ENCODE peak calls at places on chromosomes 16 and 17, in ten cellular contexts. One of them, this sample, is unnamed.
A peak's percentile ranks its signal among the peaks of the same experiment; 100 is the strongest.

GRCh38 chr16:49800876-49801275 is 55.0 kb downstream of the ZNF423 start:
- DNase-seq in adrenal gland: no peak
- DNase-seq in tibial nerve: no peak
- DNase-seq in esophagus squamous epithelium: no peak
- DNase-seq in body of pancreas: no peak
- DNase-seq in transverse colon: no peak
- DNase-seq in uterus: no peak
- DNase-seq in heart left ventricle: no peak
- DNase-seq in gastrocnemius medialis: no peak
- DNase-seq in HCT116: no peak
- DNase-seq in this sample: no peak

GRCh38 chr17:7854851-7855642 is at the start of gene TMEM88:
- DNase-seq in adrenal gland: peak; percentile 74
- DNase-seq in tibial nerve: no peak
- DNase-seq in esophagus squamous epithelium: no peak
- DNase-seq in body of pancreas: no peak
- DNase-seq in transverse colon: no peak
- DNase-seq in uterus: peak; percentile 37
- DNase-seq in heart left ventricle: no peak
- DNase-seq in gastrocnemius medialis: peak; percentile 17
- DNase-seq in HCT116: no peak
- DNase-seq in this sample: no peak

GRCh38 chr17:50272711-50273653 is 1.3 kb upstream of the TMEM92 start:
- DNase-seq in adrenal gland: no peak
- DNase-seq in tibial nerve: peak; percentile 55
- DNase-seq in esophagus squamous epithelium: no peak
- DNase-seq in body of pancreas: no peak
- DNase-seq in transverse colon: peak; percentile 62
- DNase-seq in uterus: peak; percentile 65
- DNase-seq in heart left ventricle: peak; percentile 80
- DNase-seq in gastrocnemius medialis: no peak
- DNase-seq in HCT116: no peak
- DNase-seq in this sample: peak; percentile 26

GRCh38 chr17:49846938-49847712 is 744 bp downstream of the TAC4 start:
- DNase-seq in adrenal gland: no peak
- DNase-seq in tibial nerve: no peak
- DNase-seq in esophagus squamous epithelium: no peak
- DNase-seq in body of pancreas: no peak
- DNase-seq in transverse colon: no peak
- DNase-seq in uterus: no peak
- DNase-seq in heart left ventricle: no peak
- DNase-seq in gastrocnemius medialis: no peak
- DNase-seq in HCT116: no peak
- DNase-seq in this sample: no peak

GRCh38 chr17:79036609-79037008 is 12.6 kb downstream of the C1QTNF1 start:
- DNase-seq in adrenal gland: peak; percentile 80
- DNase-seq in tibial nerve: no peak
- DNase-seq in esophagus squamous epithelium: no peak
- DNase-seq in body of pancreas: peak; percentile 36
- DNase-seq in transverse colon: no peak
- DNase-seq in uterus: no peak
- DNase-seq in heart left ventricle: no peak
- DNase-seq in gastrocnemius medialis: no peak
- DNase-seq in HCT116: no peak
- DNase-seq in this sample: no peak

GRCh38 chr17:82287849-82288601 is 14.5 kb upstream of the CSNK1D start:
- DNase-seq in adrenal gland: peak; percentile 96
- DNase-seq in tibial nerve: no peak
- DNase-seq in esophagus squamous epithelium: peak; percentile 41
- DNase-seq in body of pancreas: peak; percentile 97
- DNase-seq in transverse colon: peak; percentile 90
- DNase-seq in uterus: peak; percentile 74
- DNase-seq in heart left ventricle: peak; percentile 87
- DNase-seq in gastrocnemius medialis: peak; percentile 91
- DNase-seq in HCT116: peak; percentile 91
- DNase-seq in this sample: peak; percentile 91

GRCh38 chr16:24524855-24525652 is 14.3 kb upstream of the RBBP6 start:
- DNase-seq in adrenal gland: no peak
- DNase-seq in tibial nerve: no peak
- DNase-seq in esophagus squamous epithelium: no peak
- DNase-seq in body of pancreas: no peak
- DNase-seq in transverse colon: no peak
- DNase-seq in uterus: no peak
- DNase-seq in heart left ventricle: no peak
- DNase-seq in gastrocnemius medialis: no peak
- DNase-seq in HCT116: no peak
- DNase-seq in this sample: no peak

GRCh38 chr16:1533443-1533951 is at the start of gene TMEM204:
- DNase-seq in adrenal gland: peak; percentile 83
- DNase-seq in tibial nerve: peak; percentile 49
- DNase-seq in esophagus squamous epithelium: no peak
- DNase-seq in body of pancreas: peak; percentile 55
- DNase-seq in transverse colon: peak; percentile 59
- DNase-seq in uterus: peak; percentile 81
- DNase-seq in heart left ventricle: peak; percentile 89
- DNase-seq in gastrocnemius medialis: peak; percentile 72
- DNase-seq in HCT116: no peak
- DNase-seq in this sample: peak; percentile 80

GRCh38 chr17:39167492-39167891 is 1.5 kb upstream of the ARL5C start:
- DNase-seq in adrenal gland: no peak
- DNase-seq in tibial nerve: no peak
- DNase-seq in esophagus squamous epithelium: no peak
- DNase-seq in body of pancreas: peak; percentile 37
- DNase-seq in transverse colon: no peak
- DNase-seq in uterus: no peak
- DNase-seq in heart left ventricle: no peak
- DNase-seq in gastrocnemius medialis: no peak
- DNase-seq in HCT116: no peak
- DNase-seq in this sample: no peak

GRCh38 chr16:27503662-27504061 is 46.1 kb downstream of the GTF3C1 start:
- DNase-seq in adrenal gland: no peak
- DNase-seq in tibial nerve: no peak
- DNase-seq in esophagus squamous epithelium: no peak
- DNase-seq in body of pancreas: no peak
- DNase-seq in transverse colon: no peak
- DNase-seq in uterus: no peak
- DNase-seq in heart left ventricle: no peak
- DNase-seq in gastrocnemius medialis: no peak
- DNase-seq in HCT116: no peak
- DNase-seq in this sample: no peak

GRCh38 chr16:70770968-70771552 is 29.9 kb downstream of the VAC14 start:
- DNase-seq in adrenal gland: peak; percentile 92
- DNase-seq in tibial nerve: peak; percentile 76
- DNase-seq in esophagus squamous epithelium: no peak
- DNase-seq in body of pancreas: peak; percentile 48
- DNase-seq in transverse colon: peak; percentile 62
- DNase-seq in uterus: peak; percentile 67
- DNase-seq in heart left ventricle: no peak
- DNase-seq in gastrocnemius medialis: peak; percentile 75
- DNase-seq in HCT116: peak; percentile 32
- DNase-seq in this sample: peak; percentile 73

GRCh38 chr17:49201481-49201927 is 8.9 kb downstream of the GNGT2 start:
- DNase-seq in adrenal gland: no peak
- DNase-seq in tibial nerve: no peak
- DNase-seq in esophagus squamous epithelium: no peak
- DNase-seq in body of pancreas: no peak
- DNase-seq in transverse colon: no peak
- DNase-seq in uterus: no peak
- DNase-seq in heart left ventricle: no peak
- DNase-seq in gastrocnemius medialis: no peak
- DNase-seq in HCT116: no peak
- DNase-seq in this sample: no peak

GRCh38 chr17:64192588-64192987 is 62.6 kb upstream of the ERN1 start:
- DNase-seq in adrenal gland: no peak
- DNase-seq in tibial nerve: no peak
- DNase-seq in esophagus squamous epithelium: no peak
- DNase-seq in body of pancreas: no peak
- DNase-seq in transverse colon: no peak
- DNase-seq in uterus: no peak
- DNase-seq in heart left ventricle: no peak
- DNase-seq in gastrocnemius medialis: no peak
- DNase-seq in HCT116: no peak
- DNase-seq in this sample: no peak

GRCh38 chr16:1054660-1055556 is 17.6 kb upstream of the SSTR5 start:
- DNase-seq in adrenal gland: peak; percentile 82
- DNase-seq in tibial nerve: peak; percentile 40
- DNase-seq in esophagus squamous epithelium: no peak
- DNase-seq in body of pancreas: peak; percentile 68
- DNase-seq in transverse colon: peak; percentile 51
- DNase-seq in uterus: no peak
- DNase-seq in heart left ventricle: no peak
- DNase-seq in gastrocnemius medialis: peak; percentile 52
- DNase-seq in HCT116: peak; percentile 37
- DNase-seq in this sample: peak; percentile 76

GRCh38 chr17:19646788-19647696 is 1.5 kb upstream of the ALDH3A2 start:
- DNase-seq in adrenal gland: peak; percentile 91
- DNase-seq in tibial nerve: no peak
- DNase-seq in esophagus squamous epithelium: no peak
- DNase-seq in body of pancreas: peak; percentile 48
- DNase-seq in transverse colon: no peak
- DNase-seq in uterus: no peak
- DNase-seq in heart left ventricle: no peak
- DNase-seq in gastrocnemius medialis: peak; percentile 16
- DNase-seq in HCT116: peak; percentile 52
- DNase-seq in this sample: no peak

DNA sequence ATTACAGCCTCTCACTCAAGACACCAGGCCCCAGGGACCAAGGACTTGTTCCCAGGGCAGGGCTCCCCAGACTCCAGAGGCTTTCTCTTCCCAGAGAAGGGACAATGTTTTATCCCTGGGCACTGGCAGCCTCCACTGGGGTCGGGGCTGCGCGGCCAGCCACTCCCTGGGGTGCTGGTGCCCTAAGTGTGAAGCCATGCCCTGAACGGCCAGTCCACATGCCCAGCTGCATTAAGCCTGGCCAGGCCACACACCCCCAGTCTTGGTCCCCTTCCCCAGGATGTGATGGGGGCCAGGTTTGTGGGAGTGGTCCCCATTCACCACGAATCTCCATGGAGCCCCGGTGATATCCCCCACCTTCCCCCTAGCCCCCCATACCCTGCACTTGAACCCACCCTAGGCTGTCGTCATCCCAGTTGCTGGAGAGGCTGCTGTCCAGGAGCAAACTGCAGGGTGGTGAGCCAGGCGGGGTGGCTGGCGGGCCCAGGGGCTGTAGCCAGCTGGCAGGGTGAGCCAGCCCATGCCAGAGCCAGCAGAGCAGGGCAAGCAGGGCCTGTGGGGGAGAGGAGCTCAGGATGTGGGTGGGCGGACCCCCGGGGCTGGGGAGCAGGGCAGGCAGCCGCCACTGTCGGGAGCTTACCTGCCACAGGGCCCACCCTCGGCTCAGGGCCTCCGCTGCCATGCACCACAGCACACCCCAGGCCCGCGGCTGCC is 4.6 kb downstream of the PAQR4 start:
- DNase-seq in adrenal gland: no peak
- DNase-seq in tibial nerve: no peak
- DNase-seq in esophagus squamous epithelium: no peak
- DNase-seq in body of pancreas: no peak
- DNase-seq in transverse colon: no peak
- DNase-seq in uterus: no peak
- DNase-seq in heart left ventricle: no peak
- DNase-seq in gastrocnemius medialis: no peak
- DNase-seq in HCT116: no peak
- DNase-seq in this sample: no peak
- TF ChIP-seq POLR2A in adrenal gland: no peak
- TF ChIP-seq POLR2A in tibial nerve: no peak
- TF ChIP-seq POLR2A in esophagus squamous epithelium: no peak
- TF ChIP-seq POLR2A in body of pancreas: no peak
- TF ChIP-seq POLR2A in transverse colon: no peak
- TF ChIP-seq POLR2A in uterus: no peak
- TF ChIP-seq POLR2A in heart left ventricle: no peak
- TF ChIP-seq POLR2A in gastrocnemius medialis: no peak
- TF ChIP-seq POLR2A in HCT116: no peak
- TF ChIP-seq POLR2A in this sample: no peak

DNA sequence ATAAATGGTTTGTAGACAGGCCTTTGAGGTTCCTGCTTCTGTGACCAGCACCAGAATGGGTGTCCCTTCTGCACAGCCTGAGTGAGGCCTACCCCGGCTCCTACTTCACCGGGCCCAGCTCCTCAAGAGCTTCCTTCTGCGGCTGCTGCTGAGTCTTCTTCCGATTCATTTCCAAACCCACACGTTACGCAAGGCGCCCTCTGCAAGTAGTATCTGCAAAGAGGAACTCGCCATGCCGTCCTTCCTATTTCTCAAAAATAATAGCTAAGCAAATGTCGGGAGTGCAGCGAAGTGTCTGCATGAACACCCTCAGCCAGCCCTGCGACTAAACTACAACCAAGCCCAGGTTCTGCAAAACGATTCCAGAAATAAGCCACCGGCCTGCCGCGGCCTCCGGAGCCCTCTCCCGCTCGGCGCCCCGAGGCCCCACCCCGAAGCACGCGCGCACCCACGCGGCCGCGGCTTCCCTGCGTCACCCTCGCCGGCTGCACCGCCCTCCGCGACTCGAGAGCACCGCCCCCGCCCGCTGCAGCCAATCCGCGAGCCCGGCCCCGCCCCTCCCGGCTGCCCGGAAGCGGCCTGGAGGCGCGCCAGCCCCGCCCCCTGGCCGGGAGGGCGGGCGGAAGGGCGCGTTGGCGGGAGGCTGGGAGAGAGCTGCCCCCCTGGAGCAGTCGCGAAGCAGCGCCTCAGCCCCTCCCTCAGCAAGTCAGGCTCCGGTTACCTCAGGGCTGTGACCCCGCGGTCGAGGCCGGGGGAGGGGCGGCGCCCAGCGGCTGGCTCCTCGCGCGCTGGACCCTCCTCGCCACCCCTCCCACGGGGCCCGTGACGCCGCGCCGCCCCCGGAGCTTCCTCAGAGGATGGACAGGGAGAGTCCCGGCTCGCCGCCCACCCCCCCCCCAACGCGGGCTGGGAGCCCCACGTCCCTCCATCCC is 8.3 kb downstream of the MNT start:
- DNase-seq in adrenal gland: peak; percentile 98
- DNase-seq in tibial nerve: peak; percentile 92
- DNase-seq in esophagus squamous epithelium: peak; percentile 74
- DNase-seq in body of pancreas: peak; percentile 96
- DNase-seq in transverse colon: peak; percentile 97
- DNase-seq in uterus: peak; percentile 94
- DNase-seq in heart left ventricle: peak; percentile 98
- DNase-seq in gastrocnemius medialis: peak; percentile 95
- DNase-seq in HCT116: peak; percentile 77
- DNase-seq in this sample: peak; percentile 97
- H3K4me1 ChIP-seq in adrenal gland: peaks cover 41% of the 10 kb centered on the region
- H3K4me1 ChIP-seq in tibial nerve: peaks cover 72% of the 10 kb centered on the region
- H3K4me1 ChIP-seq in esophagus squamous epithelium: peaks cover 59% of the 10 kb centered on the region
- H3K4me1 ChIP-seq in body of pancreas: peaks cover 61% of the 10 kb centered on the region
- H3K4me1 ChIP-seq in transverse colon: peaks cover 52% of the 10 kb centered on the region
- H3K4me1 ChIP-seq in uterus: peaks cover 50% of the 10 kb centered on the region
- H3K4me1 ChIP-seq in heart left ventricle: peaks cover 71% of the 10 kb centered on the region
- H3K4me1 ChIP-seq in gastrocnemius medialis: peaks cover 64% of the 10 kb centered on the region
- H3K4me1 ChIP-seq in HCT116: peaks cover 38% of the 10 kb centered on the region
- H3K4me1 ChIP-seq in this sample: peaks cover 27% of the 10 kb centered on the region

GRCh38 chr16:46883690-46884512 is at the start of gene GPT2:
- DNase-seq in adrenal gland: peak; percentile 99
- DNase-seq in tibial nerve: peak; percentile 91
- DNase-seq in esophagus squamous epithelium: peak; percentile 71
- DNase-seq in body of pancreas: peak; percentile 99
- DNase-seq in transverse colon: peak; percentile 98
- DNase-seq in uterus: peak; percentile 93
- DNase-seq in heart left ventricle: peak; percentile 99
- DNase-seq in gastrocnemius medialis: peak; percentile 95
- DNase-seq in HCT116: peak; percentile 91
- DNase-seq in this sample: peak; percentile 95
- TF ChIP-seq POLR2A in adrenal gland: peak; percentile 70
- TF ChIP-seq POLR2A in tibial nerve: peak; percentile 70
- TF ChIP-seq POLR2A in esophagus squamous epithelium: peak; percentile 35
- TF ChIP-seq POLR2A in body of pancreas: peak; percentile 97
- TF ChIP-seq POLR2A in transverse colon: peak; percentile 62
- TF ChIP-seq POLR2A in uterus: peak; percentile 37
- TF ChIP-seq POLR2A in heart left ventricle: no peak
- TF ChIP-seq POLR2A in gastrocnemius medialis: peak; percentile 81
- TF ChIP-seq POLR2A in HCT116: peak; percentile 60
- TF ChIP-seq POLR2A in this sample: peak; percentile 50

GRCh38 chr16:3879258-3879886 is 1.1 kb downstream of the CREBBP start:
- DNase-seq in adrenal gland: peak; percentile 61
- DNase-seq in tibial nerve: no peak
- DNase-seq in esophagus squamous epithelium: no peak
- DNase-seq in body of pancreas: peak; percentile 22
- DNase-seq in transverse colon: peak; percentile 25
- DNase-seq in uterus: no peak
- DNase-seq in heart left ventricle: peak; percentile 72
- DNase-seq in gastrocnemius medialis: no peak
- DNase-seq in HCT116: no peak
- DNase-seq in this sample: no peak
- H3K4me1 ChIP-seq in adrenal gland: peaks cover 25% of the 10 kb centered on the region
- H3K4me1 ChIP-seq in tibial nerve: peaks cover 51% of the 10 kb centered on the region
- H3K4me1 ChIP-seq in esophagus squamous epithelium: peaks cover 11% of the 10 kb centered on the region
- H3K4me1 ChIP-seq in body of pancreas: peaks cover 49% of the 10 kb centered on the region
- H3K4me1 ChIP-seq in transverse colon: peaks cover 39% of the 10 kb centered on the region
- H3K4me1 ChIP-seq in uterus: peaks cover 18% of the 10 kb centered on the region
- H3K4me1 ChIP-seq in heart left ventricle: peaks cover 50% of the 10 kb centered on the region
- H3K4me1 ChIP-seq in gastrocnemius medialis: peaks cover 51% of the 10 kb centered on the region
- H3K4me1 ChIP-seq in HCT116: peaks cover 10% of the 10 kb centered on the region
- H3K4me1 ChIP-seq in this sample: peaks cover 21% of the 10 kb centered on the region

This sample was measured in Peyer's patch.